ENCODE peak calls at places on chromosomes 12 and 14, in four cellular contexts. B is HepG2, F is K562, W is GM12878. J is an unnamed sample.

GRCh38 chr12:28089363-28089762 is 100.9 kb upstream of the CCDC91 start:
- DNase-seq in B (no peak), W (no peak), F (no peak), J (peak; percentile 51)

GRCh38 chr12:9064201-9064814 is 51.4 kb downstream of the A2M start:
- DNase-seq in W (no peak), F (no peak), B (peak; percentile 65), J (peak; percentile 78)

GRCh38 chr12:59149995-59150642 is 229.8 kb upstream of the LRIG3 start:
- DNase-seq in F (peak; percentile 18), W (peak; percentile 21), B (peak; percentile 77), J (peak; percentile 94)

GRCh38 chr12:47954467-47955045 is 8.8 kb upstream of the TMEM106C start:
- DNase-seq in W (no peak), F (no peak), B (no peak), J (no peak)

GRCh38 chr14:24481622-24482324 is 26.3 kb downstream of the CMA1 start:
- DNase-seq in B (peak; percentile 97), F (peak; percentile 73), W (peak; percentile 17), J (peak; percentile 92)

GRCh38 chr14:101025656-101026055 is 122.1 kb upstream of the RTL1 start:
- DNase-seq in F (no peak), W (no peak), B (no peak), J (no peak)

GRCh38 chr14:60622210-60622919 is 26.9 kb downstream of the SIX1 start:
- DNase-seq in F (no peak), W (no peak), B (no peak), J (no peak)

GRCh38 chr12:2980630-2981029 is 21.4 kb downstream of the TEAD4 start:
- DNase-seq in B (no peak), F (no peak), W (no peak), J (no peak)

GRCh38 chr14:72616294-72616693 is 277.6 kb downstream of the DPF3 start:
- DNase-seq in B (no peak), F (no peak), W (no peak), J (no peak)

GRCh38 chr14:50039734-50040400 is 76.5 kb downstream of the VCPKMT start:
- DNase-seq in W (no peak), B (peak; percentile 39), F (no peak), J (no peak)

GRCh38 chr12:84986586-84986985 is 49.5 kb downstream of the TSPAN19 start:
- DNase-seq in B (no peak), W (no peak), F (no peak), J (no peak)

GRCh38 chr12:123828120-123828519 is 66.0 kb downstream of the DNAH10 start:
- DNase-seq in B (no peak), F (no peak), W (no peak), J (no peak)

GRCh38 chr12:92539966-92540791 is 162.6 kb upstream of the PLEKHG7 start:
- DNase-seq in B (no peak), F (no peak), W (no peak), J (peak; percentile 41)

GRCh38 chr12:14849664-14850063 is 6.3 kb upstream of the ART4 start:
- DNase-seq in B (no peak), W (no peak), F (no peak), J (no peak)

GRCh38 chr12:122140467-122141257 is 33.4 kb downstream of the IL31 start:
- DNase-seq in W (no peak), F (no peak), B (no peak), J (no peak)

GRCh38 chr12:46131729-46132128 is 137.1 kb downstream of the SLC38A1 start:
- DNase-seq in W (no peak), F (no peak), B (no peak), J (peak; percentile 80)

GRCh38 chr12:77120156-77120555 is 54.8 kb upstream of the E2F7 start:
- DNase-seq in W (no peak), B (no peak), F (no peak), J (no peak)

GRCh38 chr12:57983150-57983857 is 41.9 kb downstream of the ATP23 start:
- DNase-seq in W (no peak), F (peak; percentile 14), B (peak; percentile 12), J (peak; percentile 75)

GRCh38 chr12:4849024-4849594 is 60.6 kb upstream of the KCNA1 start:
- DNase-seq in F (peak; percentile 37), W (no peak), B (peak; percentile 30), J (peak; percentile 35)

GRCh38 chr14:105882626-105883025 is 356.2 kb downstream of the TMEM121 start:
- DNase-seq in W (no peak), B (no peak), F (no peak), J (no peak)

GRCh38 chr12:104825408-104825807 is 132.7 kb downstream of the SLC41A2 start:
- DNase-seq in F (peak; percentile 34), B (no peak), W (no peak), J (peak; percentile 68)

GRCh38 chr12:92719674-92720073 is 16.9 kb downstream of the PLEKHG7 start:
- DNase-seq in W (no peak), F (no peak), B (no peak), J (no peak)

GRCh38 chr12:120818416-120818815 is 85.7 kb downstream of the SPPL3 start:
- DNase-seq in B (peak; percentile 7), W (no peak), F (no peak), J (no peak)

GRCh38 chr12:130166306-130166705 is 4.0 kb downstream of the FZD10 start:
- DNase-seq in B (no peak), W (no peak), F (no peak), J (no peak)

GRCh38 chr12:53190108-53190729 is 9.5 kb upstream of the CSAD start:
- DNase-seq in F (peak; percentile 80), W (no peak), B (peak; percentile 49), J (peak; percentile 91)

GRCh38 chr14:55416866-55417265 is 5.2 kb upstream of the ATG14 start:
- DNase-seq in W (no peak), F (peak; percentile 35), B (no peak), J (peak; percentile 80)

GRCh38 chr12:131038159-131038558 is 84.5 kb downstream of the ADGRD1 start:
- DNase-seq in B (no peak), W (no peak), F (no peak), J (no peak)

GRCh38 chr14:61051046-61051445 is 70.0 kb downstream of the SLC38A6 start:
- DNase-seq in F (no peak), W (no peak), B (no peak), J (peak; percentile 40)

GRCh38 chr14:62592877-62593276 is 452.4 kb downstream of the KCNH5 start:
- DNase-seq in W (no peak), F (no peak), B (no peak), J (no peak)

GRCh38 chr12:128052341-128052740 is 214.6 kb upstream of the TMEM132C start:
- DNase-seq in W (no peak), B (no peak), F (no peak), J (no peak)

GRCh38 chr14:65213316-65213715 is 111.0 kb upstream of the MAX start:
- DNase-seq in B (no peak), W (no peak), F (no peak), J (peak; percentile 55)

GRCh38 chr12:96425973-96426372 is 25.7 kb upstream of the CDK17 start:
- DNase-seq in B (no peak), W (no peak), F (no peak), J (no peak)

GRCh38 chr12:46409342-46409741 is 36.8 kb upstream of the SLC38A2 start:
- DNase-seq in W (no peak), F (no peak), B (no peak), J (no peak)

GRCh38 chr12:43113616-43114015 is 438.4 kb downstream of the ADAMTS20 start:
- DNase-seq in F (no peak), B (no peak), W (no peak), J (no peak)

GRCh38 chr12:52278931-52279682 is 4.7 kb downstream of the KRT86 start:
- DNase-seq in F (peak; percentile 91), B (peak; percentile 21), W (no peak), J (peak; percentile 72)

GRCh38 chr14:79661762-79662161 is 549.5 kb downstream of the DIO2 start:
- DNase-seq in F (no peak), W (no peak), B (no peak), J (no peak)

DNA sequence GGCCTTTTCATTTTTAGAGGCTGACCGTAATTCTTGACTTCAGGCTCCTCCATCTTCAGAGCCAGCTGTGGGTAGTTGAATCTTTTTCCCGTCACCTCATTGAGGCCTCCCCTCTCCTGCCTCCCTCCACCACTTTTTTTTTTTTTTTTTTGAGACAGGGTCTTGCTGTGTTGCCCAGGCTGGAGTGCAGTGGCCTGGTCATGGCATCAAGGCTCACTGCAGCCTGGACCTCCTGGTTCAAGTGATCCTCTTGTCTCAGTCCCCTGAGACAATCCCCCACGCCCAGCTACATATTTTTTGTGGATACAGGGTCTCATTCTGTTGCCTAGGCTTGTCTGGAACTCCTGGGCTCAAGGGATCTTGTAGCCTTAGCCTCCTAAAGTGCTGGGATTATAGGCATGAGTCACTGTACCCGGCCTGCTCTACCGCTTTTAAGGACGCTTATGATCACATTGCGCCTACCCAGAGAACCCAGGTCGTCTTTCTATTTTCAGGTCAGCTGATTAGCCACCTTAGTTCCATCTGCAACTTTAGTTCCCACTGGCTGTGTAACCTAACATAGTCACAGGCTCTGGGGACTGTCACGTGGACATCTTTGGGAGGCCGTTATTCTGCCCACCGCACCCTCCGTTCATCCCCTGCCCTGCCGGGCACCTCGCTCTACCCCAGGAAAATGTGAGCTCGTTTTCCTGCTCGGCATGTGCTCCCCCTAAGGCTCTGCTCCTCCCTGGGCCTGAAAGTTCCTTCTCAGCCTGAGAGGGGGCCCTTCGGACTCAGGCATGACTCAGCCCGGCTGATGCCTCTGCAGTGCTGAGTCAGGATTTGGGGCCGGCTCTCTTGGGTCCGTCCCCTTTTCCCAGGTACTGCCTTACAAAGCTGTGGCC is 13.4 kb downstream of the TNFAIP2 start:
- DNase-seq in B (no peak), F (peak; percentile 71), W (no peak), J (peak; percentile 84)
- TF ChIP-seq CREB1 in B (no peak), F (no peak), W (no peak), J (no peak)

GRCh38 chr14:33972522-33973162 is 21.8 kb upstream of the EGLN3 start:
- DNase-seq in W (peak; percentile 61), F (no peak), B (no peak), J (no peak)

GRCh38 chr14:33966276-33966675 is 15.4 kb upstream of the EGLN3 start:
- DNase-seq in W (no peak), F (no peak), B (no peak), J (no peak)

GRCh38 chr14:33964599-33965317 is 13.9 kb upstream of the EGLN3 start:
- DNase-seq in W (no peak), B (no peak), F (peak; percentile 37), J (no peak)

GRCh38 chr14:33967138-33967537 is 16.3 kb upstream of the EGLN3 start:
- DNase-seq in F (no peak), B (no peak), W (no peak), J (no peak)

GRCh38 chr14:33968722-33969121 is 17.8 kb upstream of the EGLN3 start:
- DNase-seq in B (no peak), F (no peak), W (no peak), J (no peak)
- H2AFZ ChIP-seq in B (no peak overlapping the region), F (peak overlapping the region; percentile 53), W (no peak overlapping the region), J (peak overlapping the region; percentile 69)

GRCh38 chr12:25135531-25136154 is 59.3 kb downstream of the DNAI7 start:
- DNase-seq in F (no peak), W (no peak), B (peak; percentile 10), J (peak; percentile 85)
- TF ChIP-seq JUNB in F (no peak), W (no peak), B (no peak), J (no peak)

GRCh38 chr14:38950676-38951075 is 152.4 kb downstream of the SEC23A start:
- DNase-seq in W (no peak), F (no peak), B (no peak), J (no peak)

GRCh38 chr14:38948576-38948975 is 154.5 kb downstream of the SEC23A start:
- DNase-seq in F (no peak), W (no peak), B (no peak), J (no peak)

GRCh38 chr14:38948171-38948570 is 154.9 kb downstream of the SEC23A start:
- DNase-seq in W (no peak), F (no peak), B (no peak), J (no peak)

GRCh38 chr14:38947343-38947742 is 155.7 kb downstream of the SEC23A start:
- DNase-seq in B (no peak), F (no peak), W (no peak), J (no peak)

GRCh38 chr14:38951451-38951850 is 151.6 kb downstream of the SEC23A start:
- DNase-seq in B (no peak), F (no peak), W (no peak), J (no peak)
- TF ChIP-seq CREB1 in B (no peak), F (no peak), W (no peak), J (no peak)

J was measured in GM23338.